ENCODE peak calls at places on chromosomes 2 and 18, in eight cellular contexts. J is heart left ventricle; I is naive thymus-derived CD4-positive, alpha-beta T cell; G is LoVo; H is cardiac muscle cell; A is Ammon's horn; Q is testis; R is activated B cell treated with CpG ODN at 0.5 μM for 24 hours. B is an unnamed sample.
A peak's percentile ranks its signal among the peaks of the same experiment; 100 is the strongest.

GRCh38 chr18:51020536-51020935 is 9.5 kb upstream of the SMAD4 start:
- DNase-seq in J (no peak), I (no peak), G (no peak), H (peak; percentile 10), A (no peak), Q (no peak), R (no peak), B (no peak)

GRCh38 chr2:188609321-188610049 is 317.8 kb downstream of the GULP1 start:
- DNase-seq in J (no peak), I (no peak), G (no peak), H (no peak), A (no peak), Q (no peak), R (no peak), B (no peak)

GRCh38 chr2:88452151-88452851 is at the start of gene FOXI3:
- DNase-seq in J (no peak), I (no peak), G (no peak), H (peak; percentile 52), A (no peak), Q (no peak), R (peak; percentile 30), B (no peak)

GRCh38 chr18:75502286-75502685 is 74.8 kb upstream of the SMIM21 start:
- DNase-seq in J (no peak), I (no peak), G (no peak), H (no peak), A (no peak), Q (no peak), R (no peak), B (no peak)

GRCh38 chr2:119208791-119209203 is 14.8 kb upstream of the STEAP3 start:
- DNase-seq in J (no peak), I (no peak), G (peak; percentile 39), H (no peak), A (no peak), Q (no peak), R (no peak), B (peak; percentile 99)

GRCh38 chr2:16671760-16672159 is 6.1 kb upstream of the CYRIA start:
- DNase-seq in J (no peak), I (no peak), G (no peak), H (no peak), A (no peak), Q (no peak), R (no peak), B (peak; percentile 43)

GRCh38 chr2:218368621-218369153 is 12.0 kb downstream of the CATIP start:
- DNase-seq in J (peak; percentile 40), I (no peak), G (no peak), H (peak; percentile 20), A (no peak), Q (peak; percentile 61), R (no peak), B (no peak)

GRCh38 chr2:136121511-136121910 is 3.6 kb upstream of the CXCR4 start:
- DNase-seq in J (no peak), I (no peak), G (no peak), H (no peak), A (peak; percentile 51), Q (no peak), R (no peak), B (no peak)

GRCh38 chr2:164054651-164055050 is 318.8 kb upstream of the FIGN start:
- DNase-seq in J (no peak), I (no peak), G (no peak), H (no peak), A (no peak), Q (no peak), R (no peak), B (no peak)

GRCh38 chr18:76013041-76013440 is 482.0 kb downstream of the ZNF516 start:
- DNase-seq in J (no peak), I (no peak), G (no peak), H (no peak), A (no peak), Q (no peak), R (no peak), B (no peak)

GRCh38 chr18:3248062-3248669 is 565 bp downstream of the MYL12A start:
- DNase-seq in J (no peak), I (no peak), G (no peak), H (peak; percentile 73), A (peak; percentile 36), Q (peak; percentile 44), R (no peak), B (no peak)

GRCh38 chr2:48849770-48850169 is 94.2 kb upstream of the LHCGR start:
- DNase-seq in J (no peak), I (no peak), G (no peak), H (no peak), A (no peak), Q (no peak), R (no peak), B (no peak)

GRCh38 chr18:31557446-31557845 is 34.2 kb upstream of the TTR start:
- DNase-seq in J (no peak), I (no peak), G (no peak), H (no peak), A (no peak), Q (no peak), R (no peak), B (no peak)

GRCh38 chr2:195003926-195004325 is 653.1 kb upstream of the SLC39A10 start:
- DNase-seq in J (no peak), I (no peak), G (no peak), H (no peak), A (no peak), Q (no peak), R (no peak), B (no peak)

GRCh38 chr18:48669180-48669675 is 130.4 kb downstream of the CTIF start:
- DNase-seq in J (no peak), I (no peak), G (no peak), H (no peak), A (no peak), Q (peak; percentile 2), R (no peak), B (no peak)

GRCh38 chr2:108534577-108535379 is 508 bp downstream of the LIMS1 start:
- DNase-seq in J (peak; percentile 40), I (peak; percentile 42), G (peak; percentile 29), H (peak; percentile 65), A (peak; percentile 43), Q (peak; percentile 47), R (no peak), B (peak; percentile 41)

GRCh38 chr2:196427996-196428634 is 211.4 kb upstream of the CCDC150 start:
- DNase-seq in J (no peak), I (no peak), G (no peak), H (no peak), A (no peak), Q (no peak), R (no peak), B (no peak)

GRCh38 chr2:35787302-35788031 is 568.1 kb upstream of the CRIM1 start:
- DNase-seq in J (no peak), I (no peak), G (no peak), H (no peak), A (no peak), Q (no peak), R (no peak), B (no peak)

GRCh38 chr2:189876271-189876670 is 92.0 kb downstream of the PMS1 start:
- DNase-seq in J (no peak), I (no peak), G (no peak), H (no peak), A (no peak), Q (no peak), R (no peak), B (no peak)